ENCODE peak calls at places on chromosomes 2 and 18, in eight cellular contexts. One of them, this sample, is unnamed.

GRCh38 chr2:101550555-101550954 is 75.6 kb upstream of the RFX8 start:
- DNase-seq in dorsolateral prefrontal cortex: no peak
- DNase-seq in iPS-NIHi11: no peak
- DNase-seq in NCI-H1436: no peak
- DNase-seq in left lung: no peak
- DNase-seq in SK-N-SH: no peak
- DNase-seq in AG08396: no peak
- DNase-seq in activated T-cell treated with anti-CD3 and anti-CD28 coated beads for 24 hours: no peak
- DNase-seq in this sample: no peak

GRCh38 chr2:224033601-224034000 is 5.5 kb downstream of the SERPINE2 start:
- DNase-seq in iPS-NIHi11: no peak
- DNase-seq in AG08396: no peak
- DNase-seq in dorsolateral prefrontal cortex: no peak
- DNase-seq in NCI-H1436: no peak
- DNase-seq in left lung: no peak
- DNase-seq in activated T-cell treated with anti-CD3 and anti-CD28 coated beads for 24 hours: no peak
- DNase-seq in SK-N-SH: no peak
- DNase-seq in this sample: no peak

GRCh38 chr2:101300164-101300563 is 8.3 kb downstream of the RNF149 start:
- DNase-seq in SK-N-SH: no peak
- DNase-seq in activated T-cell treated with anti-CD3 and anti-CD28 coated beads for 24 hours: no peak
- DNase-seq in iPS-NIHi11: no peak
- DNase-seq in NCI-H1436: no peak
- DNase-seq in dorsolateral prefrontal cortex: no peak
- DNase-seq in left lung: no peak
- DNase-seq in AG08396: no peak
- DNase-seq in this sample: no peak

GRCh38 chr2:239657992-239658391 is 257.2 kb upstream of the HDAC4 start:
- DNase-seq in activated T-cell treated with anti-CD3 and anti-CD28 coated beads for 24 hours: no peak
- DNase-seq in SK-N-SH: no peak
- DNase-seq in NCI-H1436: no peak
- DNase-seq in dorsolateral prefrontal cortex: no peak
- DNase-seq in left lung: no peak
- DNase-seq in AG08396: no peak
- DNase-seq in iPS-NIHi11: no peak
- DNase-seq in this sample: peak

GRCh38 chr2:47089083-47089464 is 66.0 kb downstream of the STPG4 start:
- DNase-seq in AG08396: peak
- DNase-seq in NCI-H1436: no peak
- DNase-seq in left lung: no peak
- DNase-seq in SK-N-SH: peak
- DNase-seq in dorsolateral prefrontal cortex: no peak
- DNase-seq in iPS-NIHi11: no peak
- DNase-seq in activated T-cell treated with anti-CD3 and anti-CD28 coated beads for 24 hours: no peak
- DNase-seq in this sample: no peak

GRCh38 chr2:110659248-110659647 is 18.6 kb downstream of the BUB1 start:
- DNase-seq in activated T-cell treated with anti-CD3 and anti-CD28 coated beads for 24 hours: no peak
- DNase-seq in left lung: no peak
- DNase-seq in NCI-H1436: no peak
- DNase-seq in iPS-NIHi11: no peak
- DNase-seq in AG08396: peak
- DNase-seq in dorsolateral prefrontal cortex: no peak
- DNase-seq in SK-N-SH: no peak
- DNase-seq in this sample: no peak

GRCh38 chr2:161486111-161486510 is 70.0 kb downstream of the TBR1 start:
- DNase-seq in AG08396: no peak
- DNase-seq in iPS-NIHi11: no peak
- DNase-seq in NCI-H1436: no peak
- DNase-seq in left lung: no peak
- DNase-seq in dorsolateral prefrontal cortex: no peak
- DNase-seq in SK-N-SH: no peak
- DNase-seq in activated T-cell treated with anti-CD3 and anti-CD28 coated beads for 24 hours: no peak
- DNase-seq in this sample: no peak

GRCh38 chr18:32072321-32072720 is 19.4 kb upstream of the RNF138 start:
- DNase-seq in dorsolateral prefrontal cortex: no peak
- DNase-seq in left lung: no peak
- DNase-seq in AG08396: no peak
- DNase-seq in NCI-H1436: no peak
- DNase-seq in SK-N-SH: no peak
- DNase-seq in activated T-cell treated with anti-CD3 and anti-CD28 coated beads for 24 hours: no peak
- DNase-seq in iPS-NIHi11: peak
- DNase-seq in this sample: no peak

GRCh38 chr18:58400337-58400885 is 228.5 kb downstream of the ALPK2 start:
- DNase-seq in SK-N-SH: no peak
- DNase-seq in AG08396: no peak
- DNase-seq in left lung: no peak
- DNase-seq in dorsolateral prefrontal cortex: no peak
- DNase-seq in activated T-cell treated with anti-CD3 and anti-CD28 coated beads for 24 hours: no peak
- DNase-seq in iPS-NIHi11: no peak
- DNase-seq in NCI-H1436: no peak
- DNase-seq in this sample: no peak

GRCh38 chr18:54647176-54647575 is 56.1 kb downstream of the DYNAP start:
- DNase-seq in activated T-cell treated with anti-CD3 and anti-CD28 coated beads for 24 hours: no peak
- DNase-seq in dorsolateral prefrontal cortex: no peak
- DNase-seq in iPS-NIHi11: peak
- DNase-seq in left lung: no peak
- DNase-seq in SK-N-SH: peak
- DNase-seq in NCI-H1436: no peak
- DNase-seq in AG08396: no peak
- DNase-seq in this sample: no peak

GRCh38 chr2:86275384-86275799 is 62.0 kb downstream of the REEP1 start:
- DNase-seq in SK-N-SH: no peak
- DNase-seq in left lung: no peak
- DNase-seq in activated T-cell treated with anti-CD3 and anti-CD28 coated beads for 24 hours: no peak
- DNase-seq in AG08396: no peak
- DNase-seq in iPS-NIHi11: no peak
- DNase-seq in dorsolateral prefrontal cortex: no peak
- DNase-seq in NCI-H1436: no peak
- DNase-seq in this sample: no peak

GRCh38 chr2:6069354-6069753 is 377.2 kb downstream of the SOX11 start:
- DNase-seq in left lung: no peak
- DNase-seq in SK-N-SH: no peak
- DNase-seq in activated T-cell treated with anti-CD3 and anti-CD28 coated beads for 24 hours: no peak
- DNase-seq in AG08396: no peak
- DNase-seq in NCI-H1436: peak
- DNase-seq in dorsolateral prefrontal cortex: no peak
- DNase-seq in iPS-NIHi11: peak
- DNase-seq in this sample: no peak

GRCh38 chr18:79804130-79804772 is 6.5 kb downstream of the KCNG2 start:
- DNase-seq in dorsolateral prefrontal cortex: peak
- DNase-seq in NCI-H1436: no peak
- DNase-seq in activated T-cell treated with anti-CD3 and anti-CD28 coated beads for 24 hours: no peak
- DNase-seq in AG08396: no peak
- DNase-seq in SK-N-SH: no peak
- DNase-seq in left lung: no peak
- DNase-seq in iPS-NIHi11: no peak
- DNase-seq in this sample: no peak

GRCh38 chr2:173149491-173149890 is 73.8 kb downstream of the MAP3K20 start:
- DNase-seq in SK-N-SH: no peak
- DNase-seq in activated T-cell treated with anti-CD3 and anti-CD28 coated beads for 24 hours: peak
- DNase-seq in dorsolateral prefrontal cortex: no peak
- DNase-seq in NCI-H1436: no peak
- DNase-seq in iPS-NIHi11: no peak
- DNase-seq in AG08396: no peak
- DNase-seq in left lung: no peak
- DNase-seq in this sample: no peak

GRCh38 chr2:18593496-18593895 is 4.1 kb upstream of the NT5C1B start:
- DNase-seq in left lung: no peak
- DNase-seq in dorsolateral prefrontal cortex: no peak
- DNase-seq in AG08396: no peak
- DNase-seq in SK-N-SH: no peak
- DNase-seq in activated T-cell treated with anti-CD3 and anti-CD28 coated beads for 24 hours: no peak
- DNase-seq in iPS-NIHi11: no peak
- DNase-seq in NCI-H1436: no peak
- DNase-seq in this sample: no peak

GRCh38 chr2:27075219-27075871 is 3.1 kb upstream of the EMILIN1 start:
- DNase-seq in iPS-NIHi11: no peak
- DNase-seq in activated T-cell treated with anti-CD3 and anti-CD28 coated beads for 24 hours: peak
- DNase-seq in AG08396: no peak
- DNase-seq in NCI-H1436: no peak
- DNase-seq in left lung: peak
- DNase-seq in dorsolateral prefrontal cortex: no peak
- DNase-seq in SK-N-SH: peak
- DNase-seq in this sample: peak

GRCh38 chr2:237209885-237210284 is 124.2 kb downstream of the COPS8 start:
- DNase-seq in activated T-cell treated with anti-CD3 and anti-CD28 coated beads for 24 hours: no peak
- DNase-seq in AG08396: no peak
- DNase-seq in dorsolateral prefrontal cortex: no peak
- DNase-seq in iPS-NIHi11: no peak
- DNase-seq in left lung: no peak
- DNase-seq in SK-N-SH: no peak
- DNase-seq in NCI-H1436: no peak
- DNase-seq in this sample: no peak

GRCh38 chr2:205216092-205216491 is 466.2 kb upstream of the NRP2 start:
- DNase-seq in left lung: no peak
- DNase-seq in activated T-cell treated with anti-CD3 and anti-CD28 coated beads for 24 hours: no peak
- DNase-seq in AG08396: no peak
- DNase-seq in NCI-H1436: no peak
- DNase-seq in dorsolateral prefrontal cortex: no peak
- DNase-seq in iPS-NIHi11: no peak
- DNase-seq in SK-N-SH: no peak
- DNase-seq in this sample: no peak

GRCh38 chr2:131413148-131413747 is 49.3 kb upstream of the RAB6D start:
- DNase-seq in SK-N-SH: peak
- DNase-seq in iPS-NIHi11: peak
- DNase-seq in left lung: no peak
- DNase-seq in AG08396: peak
- DNase-seq in activated T-cell treated with anti-CD3 and anti-CD28 coated beads for 24 hours: no peak
- DNase-seq in dorsolateral prefrontal cortex: no peak
- DNase-seq in NCI-H1436: peak
- DNase-seq in this sample: no peak

GRCh38 chr2:96129528-96130120 is 8.7 kb downstream of the ASTL start:
- DNase-seq in activated T-cell treated with anti-CD3 and anti-CD28 coated beads for 24 hours: no peak
- DNase-seq in SK-N-SH: no peak
- DNase-seq in dorsolateral prefrontal cortex: no peak
- DNase-seq in AG08396: no peak
- DNase-seq in left lung: peak
- DNase-seq in iPS-NIHi11: no peak
- DNase-seq in NCI-H1436: no peak
- DNase-seq in this sample: no peak

GRCh38 chr2:124919296-124919695 is 894.2 kb downstream of the CNTNAP5 start:
- DNase-seq in AG08396: no peak
- DNase-seq in dorsolateral prefrontal cortex: no peak
- DNase-seq in SK-N-SH: no peak
- DNase-seq in left lung: no peak
- DNase-seq in iPS-NIHi11: no peak
- DNase-seq in NCI-H1436: no peak
- DNase-seq in activated T-cell treated with anti-CD3 and anti-CD28 coated beads for 24 hours: no peak
- DNase-seq in this sample: no peak

GRCh38 chr2:50444286-50444685 is 587.6 kb downstream of the NRXN1 start:
- DNase-seq in dorsolateral prefrontal cortex: no peak
- DNase-seq in AG08396: no peak
- DNase-seq in activated T-cell treated with anti-CD3 and anti-CD28 coated beads for 24 hours: no peak
- DNase-seq in left lung: no peak
- DNase-seq in SK-N-SH: no peak
- DNase-seq in NCI-H1436: peak
- DNase-seq in iPS-NIHi11: no peak
- DNase-seq in this sample: no peak

GRCh38 chr2:72146357-72147302 is 1.0 kb downstream of the CYP26B1 start:
- DNase-seq in iPS-NIHi11: no peak
- DNase-seq in activated T-cell treated with anti-CD3 and anti-CD28 coated beads for 24 hours: no peak
- DNase-seq in SK-N-SH: peak
- DNase-seq in NCI-H1436: no peak
- DNase-seq in left lung: peak
- DNase-seq in AG08396: no peak
- DNase-seq in dorsolateral prefrontal cortex: peak
- DNase-seq in this sample: no peak

GRCh38 chr18:25279133-25279532 is 72.8 kb downstream of the ZNF521 start:
- DNase-seq in NCI-H1436: no peak
- DNase-seq in left lung: no peak
- DNase-seq in AG08396: no peak
- DNase-seq in SK-N-SH: no peak
- DNase-seq in dorsolateral prefrontal cortex: no peak
- DNase-seq in activated T-cell treated with anti-CD3 and anti-CD28 coated beads for 24 hours: no peak
- DNase-seq in iPS-NIHi11: no peak
- DNase-seq in this sample: no peak

GRCh38 chr2:26363323-26363722 is 16.7 kb upstream of the ADGRF3 start:
- DNase-seq in dorsolateral prefrontal cortex: no peak
- DNase-seq in iPS-NIHi11: no peak
- DNase-seq in left lung: no peak
- DNase-seq in NCI-H1436: no peak
- DNase-seq in SK-N-SH: no peak
- DNase-seq in AG08396: peak
- DNase-seq in activated T-cell treated with anti-CD3 and anti-CD28 coated beads for 24 hours: no peak
- DNase-seq in this sample: no peak